ENCODE peak calls at places on chromosomes 16 and 17, in six cellular contexts. Y is endothelial cell of umbilical vein, M is tibial nerve, R is ovary, L is esophagus muscularis mucosa, X is A549. F is an unnamed sample.

GRCh38 chr16:49856741-49857330 is 924 bp upstream of the ZNF423 start:
- DNase-seq in Y (peak; percentile 77), M (peak; percentile 64), R (peak; percentile 83), L (no peak), X (peak; percentile 78), F (peak; percentile 87)

GRCh38 chr17:1486802-1487695 is 5.4 kb downstream of the MYO1C start:
- DNase-seq in Y (peak; percentile 76), M (peak; percentile 73), R (peak; percentile 77), L (no peak), X (peak; percentile 92), F (no peak)

GRCh38 chr17:63939401-63939800 is 7.3 kb upstream of the CD79B start:
- DNase-seq in Y (no peak), M (no peak), R (no peak), L (no peak), X (no peak), F (no peak)

GRCh38 chr17:78341559-78342437 is 18.1 kb downstream of the SOCS3 start:
- DNase-seq in Y (peak; percentile 43), M (no peak), R (peak; percentile 87), L (no peak), X (peak; percentile 77), F (peak; percentile 65)

GRCh38 chr16:4803479-4804243 is 1.2 kb upstream of the ROGDI start:
- DNase-seq in Y (no peak), M (no peak), R (no peak), L (no peak), X (no peak), F (no peak)

GRCh38 chr17:57440522-57441269 is 184.4 kb downstream of the MSI2 start:
- DNase-seq in Y (peak; percentile 55), M (peak; percentile 63), R (peak; percentile 80), L (no peak), X (peak; percentile 77), F (peak; percentile 81)

GRCh38 chr17:16243811-16244567 is 27.0 kb downstream of the PIGL start:
- DNase-seq in Y (no peak), M (no peak), R (no peak), L (no peak), X (no peak), F (no peak)

GRCh38 chr16:70679653-70680494 is 6.0 kb downstream of the MTSS2 start:
- DNase-seq in Y (no peak), M (no peak), R (peak; percentile 59), L (no peak), X (no peak), F (no peak)

GRCh38 chr17:19744922-19745757 is 3.0 kb downstream of the ALDH3A1 start:
- DNase-seq in Y (peak; percentile 84), M (peak; percentile 99), R (peak; percentile 94), L (peak; percentile 97), X (peak; percentile 89), F (no peak)

GRCh38 chr17:19753661-19754463 is 5.8 kb upstream of the ALDH3A1 start:
- DNase-seq in Y (no peak), M (no peak), R (no peak), L (no peak), X (peak; percentile 91), F (peak; percentile 79)

GRCh38 chr16:5073279-5073629 is 1.6 kb downstream of the ALG1 start:
- DNase-seq in Y (no peak), M (no peak), R (no peak), L (no peak), X (no peak), F (no peak)

GRCh38 chr16:31709181-31709580 is 164.4 kb upstream of the ZNF267 start:
- DNase-seq in Y (no peak), M (no peak), R (no peak), L (no peak), X (no peak), F (no peak)

GRCh38 chr17:10297691-10298090 is 75.1 kb downstream of the MYH13 start:
- DNase-seq in Y (no peak), M (no peak), R (no peak), L (no peak), X (no peak), F (no peak)

GRCh38 chr17:41322903-41323895 is 7.7 kb upstream of the KRTAP17-1 start:
- DNase-seq in Y (no peak), M (no peak), R (no peak), L (no peak), X (no peak), F (no peak)

GRCh38 chr16:12539185-12539929 is 264.3 kb downstream of the CPPED1 start:
- DNase-seq in Y (no peak), M (no peak), R (no peak), L (no peak), X (no peak), F (no peak)

GRCh38 chr17:65182233-65182632 is 45.1 kb downstream of the RGS9 start:
- DNase-seq in Y (no peak), M (no peak), R (no peak), L (no peak), X (no peak), F (no peak)

GRCh38 chr16:87681990-87682570 is 79.8 kb downstream of the JPH3 start:
- DNase-seq in Y (peak; percentile 63), M (no peak), R (no peak), L (no peak), X (peak; percentile 48), F (peak; percentile 72)

GRCh38 chr17:71184716-71185115 is 936.1 kb upstream of the SOX9 start:
- DNase-seq in Y (no peak), M (no peak), R (no peak), L (no peak), X (no peak), F (no peak)

GRCh38 chr17:55332296-55333041 is 67.7 kb downstream of the HLF start:
- DNase-seq in Y (no peak), M (no peak), R (no peak), L (no peak), X (no peak), F (no peak)

GRCh38 chr17:47620503-47621245 is 29.0 kb upstream of the KPNB1 start:
- DNase-seq in Y (no peak), M (no peak), R (no peak), L (no peak), X (no peak), F (no peak)

GRCh38 chr17:8210761-8211458 is 535 bp upstream of the AURKB start:
- DNase-seq in Y (peak; percentile 31), M (no peak), R (no peak), L (no peak), X (no peak), F (no peak)

GRCh38 chr17:2357931-2358434 is 20.7 kb downstream of the SGSM2 start:
- DNase-seq in Y (no peak), M (no peak), R (no peak), L (no peak), X (no peak), F (no peak)

GRCh38 chr17:16975266-16975651 is 3.3 kb upstream of the TNFRSF13B start:
- DNase-seq in Y (no peak), M (no peak), R (no peak), L (peak; percentile 83), X (no peak), F (no peak)

GRCh38 chr16:25747160-25747758 is 55.5 kb downstream of the HS3ST4 start:
- DNase-seq in Y (no peak), M (no peak), R (no peak), L (no peak), X (no peak), F (no peak)

GRCh38 chr17:50173335-50173941 is 7.6 kb downstream of the SGCA start:
- DNase-seq in Y (peak; percentile 13), M (no peak), R (peak; percentile 67), L (no peak), X (peak; percentile 46), F (peak; percentile 94)

GRCh38 chr17:49873466-49873865 is 25.6 kb upstream of the TAC4 start:
- DNase-seq in Y (no peak), M (no peak), R (no peak), L (no peak), X (no peak), F (no peak)

GRCh38 chr17:48335858-48336500 is 94.0 kb downstream of the SKAP1 start:
- DNase-seq in Y (peak; percentile 87), M (no peak), R (no peak), L (no peak), X (peak; percentile 68), F (no peak)

GRCh38 chr16:46884513-46885293 is 541 bp downstream of the GPT2 start:
- DNase-seq in Y (peak; percentile 31), M (no peak), R (no peak), L (no peak), X (no peak), F (no peak)

GRCh38 chr17:17495448-17496188 is 577 bp downstream of the RASD1 start:
- DNase-seq in Y (peak; percentile 64), M (no peak), R (peak; percentile 42), L (no peak), X (no peak), F (no peak)

GRCh38 chr16:3618782-3619166 is 7.4 kb upstream of the SLX4 start:
- DNase-seq in Y (no peak), M (no peak), R (no peak), L (no peak), X (peak; percentile 46), F (no peak)
- TF ChIP-seq POLR2A in Y (no peak), M (no peak), R (no peak), L (no peak), X (no peak), F (no peak)

DNA sequence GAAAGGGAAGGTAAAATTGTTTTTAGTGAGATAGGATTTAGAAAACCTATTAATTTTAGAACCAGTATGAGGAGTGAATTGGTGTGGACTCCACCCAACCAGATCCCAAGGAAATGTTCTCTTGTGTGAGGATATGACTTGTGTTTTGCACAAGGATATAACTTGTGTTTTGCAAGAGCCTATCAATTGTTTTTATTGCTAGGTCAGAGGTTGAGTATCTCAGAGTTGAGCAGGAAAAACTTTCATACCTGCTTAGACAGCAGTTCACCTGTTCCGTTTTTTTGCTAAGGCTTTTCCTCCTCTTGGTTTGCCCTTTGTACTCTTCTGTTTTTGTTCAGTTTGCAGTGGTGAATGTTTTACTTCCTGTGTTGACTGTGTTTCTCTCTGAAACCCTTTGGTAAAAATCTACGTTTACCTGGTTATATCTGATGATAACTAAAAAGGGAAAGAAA is 5.1 kb downstream of the NBR1 start:
- DNase-seq in Y (no peak), M (no peak), R (no peak), L (no peak), X (no peak), F (no peak)
- TF ChIP-seq POLR2A in Y (no peak), M (no peak), R (no peak), L (no peak), X (no peak), F (no peak)

GRCh38 chr17:66711936-66712335 is 123.0 kb upstream of the CACNG5 start:
- DNase-seq in Y (no peak), M (peak; percentile 69), R (no peak), L (no peak), X (peak; percentile 82), F (no peak)
- TF ChIP-seq POLR2A in Y (no peak), M (peak; percentile 7), R (no peak), L (no peak), X (no peak), F (no peak)

DNA sequence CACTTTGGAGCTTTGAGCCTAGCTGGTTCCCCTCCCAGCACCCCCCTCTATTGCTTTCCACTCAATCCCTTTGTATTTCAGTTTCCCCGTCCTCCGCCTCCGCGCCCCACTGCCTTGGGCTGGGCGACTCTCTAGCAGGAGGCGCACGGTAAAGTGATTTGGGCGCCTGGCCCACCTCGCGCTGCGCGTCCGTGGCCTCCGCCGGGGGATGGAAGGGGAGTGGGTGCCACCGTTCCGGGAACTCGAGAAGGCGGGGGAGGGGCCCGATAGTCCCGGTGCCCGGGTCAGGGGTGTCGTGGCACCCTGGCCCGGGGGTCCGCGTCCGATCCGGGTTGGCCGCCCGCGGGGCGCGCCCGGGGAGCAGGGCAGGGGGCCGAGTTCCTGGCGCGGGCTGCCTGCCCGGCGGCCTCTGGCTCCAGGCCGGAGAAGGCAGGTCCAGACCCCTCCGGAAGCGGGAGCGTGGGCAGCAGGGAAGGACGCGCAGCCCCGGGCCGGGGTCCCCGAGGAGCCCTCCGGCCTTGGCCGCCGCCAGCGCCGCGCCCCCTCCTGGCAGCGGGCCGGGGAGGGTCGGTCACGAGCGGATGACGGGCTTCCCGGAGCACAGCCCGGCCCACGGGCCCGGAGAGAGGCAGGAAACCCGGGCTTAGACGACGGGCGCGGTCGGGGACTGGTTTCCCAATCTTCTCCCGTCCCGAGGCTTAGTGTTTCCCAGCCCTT is 15.8 kb downstream of the MEOX1 start:
- DNase-seq in Y (peak; percentile 61), M (peak; percentile 57), R (peak; percentile 70), L (no peak), X (no peak), F (no peak)
- TF ChIP-seq POLR2A in Y (no peak), M (peak; percentile 33), R (peak; percentile 34), L (no peak), X (no peak), F (no peak)

F was measured in H54.